ENCODE peak calls at places on chromosomes 13 and 19, in four cellular contexts. One of them, this sample, is unnamed.

GRCh38 chr19:13154241-13154778 is 4.1 kb downstream of the IER2 start:
- DNase-seq in astrocyte of the cerebellum: peak; percentile 69
- DNase-seq in heart left ventricle: peak; percentile 93
- DNase-seq in HCT116: no peak
- DNase-seq in this sample: no peak

GRCh38 chr19:10513223-10513622 is 4.0 kb downstream of the S1PR5 start:
- DNase-seq in astrocyte of the cerebellum: no peak
- DNase-seq in heart left ventricle: no peak
- DNase-seq in HCT116: no peak
- DNase-seq in this sample: no peak

GRCh38 chr13:83221813-83222241 is 660.4 kb downstream of the SLITRK1 start:
- DNase-seq in astrocyte of the cerebellum: peak; percentile 72
- DNase-seq in heart left ventricle: no peak
- DNase-seq in HCT116: no peak
- DNase-seq in this sample: peak; percentile 71

GRCh38 chr19:34480971-34481821 is at the start of gene WTIP:
- DNase-seq in astrocyte of the cerebellum: peak; percentile 76
- DNase-seq in heart left ventricle: peak; percentile 90
- DNase-seq in HCT116: peak; percentile 18
- DNase-seq in this sample: no peak

GRCh38 chr13:100214886-100215285 is 126.0 kb downstream of the PCCA start:
- DNase-seq in astrocyte of the cerebellum: no peak
- DNase-seq in heart left ventricle: no peak
- DNase-seq in HCT116: no peak
- DNase-seq in this sample: peak; percentile 45

GRCh38 chr13:85970727-85971126 is 171.5 kb upstream of the SLITRK6 start:
- DNase-seq in astrocyte of the cerebellum: no peak
- DNase-seq in heart left ventricle: no peak
- DNase-seq in HCT116: no peak
- DNase-seq in this sample: no peak

GRCh38 chr19:57334191-57334590 is 13.9 kb downstream of the ZNF543 start:
- DNase-seq in astrocyte of the cerebellum: no peak
- DNase-seq in heart left ventricle: no peak
- DNase-seq in HCT116: no peak
- DNase-seq in this sample: no peak

GRCh38 chr19:6590458-6591319 is at the start of gene CD70:
- DNase-seq in astrocyte of the cerebellum: no peak
- DNase-seq in heart left ventricle: peak; percentile 67
- DNase-seq in HCT116: no peak
- DNase-seq in this sample: no peak

GRCh38 chr19:12847159-12848139 is 9.1 kb downstream of the MAST1 start:
- DNase-seq in astrocyte of the cerebellum: peak; percentile 36
- DNase-seq in heart left ventricle: peak; percentile 91
- DNase-seq in HCT116: no peak
- DNase-seq in this sample: peak; percentile 48

GRCh38 chr13:20482275-20482761 is 43.3 kb downstream of the CRYL1 start:
- DNase-seq in astrocyte of the cerebellum: no peak
- DNase-seq in heart left ventricle: no peak
- DNase-seq in HCT116: no peak
- DNase-seq in this sample: no peak

GRCh38 chr19:8305798-8306197 is 2.4 kb downstream of the CD320 start:
- DNase-seq in astrocyte of the cerebellum: no peak
- DNase-seq in heart left ventricle: no peak
- DNase-seq in HCT116: no peak
- DNase-seq in this sample: no peak

GRCh38 chr19:13022859-13023636 is 27.8 kb downstream of the NFIX start:
- DNase-seq in astrocyte of the cerebellum: peak; percentile 91
- DNase-seq in heart left ventricle: peak; percentile 89
- DNase-seq in HCT116: no peak
- DNase-seq in this sample: peak; percentile 81

GRCh38 chr19:10111405-10111811 is at the start of gene P2RY11:
- DNase-seq in astrocyte of the cerebellum: no peak
- DNase-seq in heart left ventricle: peak; percentile 66
- DNase-seq in HCT116: no peak
- DNase-seq in this sample: no peak

GRCh38 chr19:46147791-46148288 is at the start of gene IGFL2:
- DNase-seq in astrocyte of the cerebellum: no peak
- DNase-seq in heart left ventricle: no peak
- DNase-seq in HCT116: peak; percentile 15
- DNase-seq in this sample: no peak

GRCh38 chr13:100129605-100130004 is 40.7 kb downstream of the PCCA start:
- DNase-seq in astrocyte of the cerebellum: no peak
- DNase-seq in heart left ventricle: no peak
- DNase-seq in HCT116: no peak
- DNase-seq in this sample: no peak

GRCh38 chr13:99756281-99756680 is 215.3 kb downstream of the ZIC5 start:
- DNase-seq in astrocyte of the cerebellum: no peak
- DNase-seq in heart left ventricle: no peak
- DNase-seq in HCT116: no peak
- DNase-seq in this sample: no peak

GRCh38 chr19:10718205-10719196 is 622 bp downstream of the DNM2 start:
- DNase-seq in astrocyte of the cerebellum: no peak
- DNase-seq in heart left ventricle: peak; percentile 80
- DNase-seq in HCT116: no peak
- DNase-seq in this sample: no peak

GRCh38 chr13:101465877-101466276 is 13.4 kb downstream of the ITGBL1 start:
- DNase-seq in astrocyte of the cerebellum: no peak
- DNase-seq in heart left ventricle: no peak
- DNase-seq in HCT116: no peak
- DNase-seq in this sample: no peak

GRCh38 chr19:48442116-48443035 is 3.4 kb upstream of the GRWD1 start:
- DNase-seq in astrocyte of the cerebellum: no peak
- DNase-seq in heart left ventricle: no peak
- DNase-seq in HCT116: no peak
- DNase-seq in this sample: no peak

GRCh38 chr13:38636756-38637155 is 50.1 kb upstream of the FREM2 start:
- DNase-seq in astrocyte of the cerebellum: no peak
- DNase-seq in heart left ventricle: no peak
- DNase-seq in HCT116: no peak
- DNase-seq in this sample: no peak

GRCh38 chr13:102141625-102142472 is 260.0 kb downstream of the FGF14 start:
- DNase-seq in astrocyte of the cerebellum: peak; percentile 8
- DNase-seq in heart left ventricle: no peak
- DNase-seq in HCT116: no peak
- DNase-seq in this sample: no peak

GRCh38 chr13:91187522-91187921 is 160.0 kb upstream of the MIR17HG start:
- DNase-seq in astrocyte of the cerebellum: no peak
- DNase-seq in heart left ventricle: no peak
- DNase-seq in HCT116: no peak
- DNase-seq in this sample: no peak

GRCh38 chr19:7152568-7152967 is 83.1 kb downstream of the ZNF557 start:
- DNase-seq in astrocyte of the cerebellum: no peak
- DNase-seq in heart left ventricle: no peak
- DNase-seq in HCT116: no peak
- DNase-seq in this sample: no peak

GRCh38 chr13:71644579-71644978 is 222.4 kb downstream of the DACH1 start:
- DNase-seq in astrocyte of the cerebellum: no peak
- DNase-seq in heart left ventricle: no peak
- DNase-seq in HCT116: no peak
- DNase-seq in this sample: no peak

GRCh38 chr13:48806522-48806921 is 152.8 kb downstream of the CYSLTR2 start:
- DNase-seq in astrocyte of the cerebellum: no peak
- DNase-seq in heart left ventricle: no peak
- DNase-seq in HCT116: no peak
- DNase-seq in this sample: no peak

GRCh38 chr19:4414800-4415251 is 12.4 kb downstream of the CHAF1A start:
- DNase-seq in astrocyte of the cerebellum: no peak
- DNase-seq in heart left ventricle: peak; percentile 10
- DNase-seq in HCT116: no peak
- DNase-seq in this sample: no peak

GRCh38 chr13:40275636-40276035 is 390.8 kb downstream of the FOXO1 start:
- DNase-seq in astrocyte of the cerebellum: no peak
- DNase-seq in heart left ventricle: no peak
- DNase-seq in HCT116: no peak
- DNase-seq in this sample: no peak

GRCh38 chr19:34220472-34221063 is 33.8 kb upstream of the GARRE1 start:
- DNase-seq in astrocyte of the cerebellum: no peak
- DNase-seq in heart left ventricle: no peak
- DNase-seq in HCT116: peak; percentile 64
- DNase-seq in this sample: no peak

GRCh38 chr13:76812206-76812882 is 73.9 kb downstream of the KCTD12 start:
- DNase-seq in astrocyte of the cerebellum: no peak
- DNase-seq in heart left ventricle: peak; percentile 66
- DNase-seq in HCT116: no peak
- DNase-seq in this sample: peak; percentile 90

GRCh38 chr13:91520952-91521351 is 122.5 kb downstream of the GPC5 start:
- DNase-seq in astrocyte of the cerebellum: peak; percentile 22
- DNase-seq in heart left ventricle: no peak
- DNase-seq in HCT116: no peak
- DNase-seq in this sample: no peak

GRCh38 chr19:44905437-44906160 is at the start of gene APOE:
- DNase-seq in astrocyte of the cerebellum: no peak
- DNase-seq in heart left ventricle: no peak
- DNase-seq in HCT116: no peak
- DNase-seq in this sample: no peak

GRCh38 chr19:41366089-41366488 is 2.1 kb upstream of the B9D2 start:
- DNase-seq in astrocyte of the cerebellum: no peak
- DNase-seq in heart left ventricle: no peak
- DNase-seq in HCT116: no peak
- DNase-seq in this sample: no peak

GRCh38 chr13:28451482-28452217 is 43.3 kb downstream of the FLT1 start:
- DNase-seq in astrocyte of the cerebellum: no peak
- DNase-seq in heart left ventricle: no peak
- DNase-seq in HCT116: no peak
- DNase-seq in this sample: no peak
- H3K4me3 ChIP-seq in astrocyte of the cerebellum: no peak overlapping the region
- H3K4me3 ChIP-seq in heart left ventricle: no peak overlapping the region
- H3K4me3 ChIP-seq in HCT116: no peak overlapping the region
- H3K4me3 ChIP-seq in this sample: no peak overlapping the region

GRCh38 chr19:50025022-50025793 is at the start of gene VRK3:
- DNase-seq in astrocyte of the cerebellum: peak; percentile 100
- DNase-seq in heart left ventricle: peak; percentile 99
- DNase-seq in HCT116: peak; percentile 100
- DNase-seq in this sample: peak; percentile 100
- TF ChIP-seq CTCF in astrocyte of the cerebellum: no peak
- TF ChIP-seq CTCF in heart left ventricle: peak; percentile 6
- TF ChIP-seq CTCF in HCT116: no peak
- TF ChIP-seq CTCF in this sample: no peak

GRCh38 chr19:663682-664117 is 686 bp upstream of the RNF126 start:
- DNase-seq in astrocyte of the cerebellum: no peak
- DNase-seq in heart left ventricle: peak; percentile 71
- DNase-seq in HCT116: no peak
- DNase-seq in this sample: no peak
- H3K4me3 ChIP-seq in astrocyte of the cerebellum: peak overlapping the region; percentile 43
- H3K4me3 ChIP-seq in heart left ventricle: peak overlapping the region; percentile 22
- H3K4me3 ChIP-seq in HCT116: peak overlapping the region; percentile 55
- H3K4me3 ChIP-seq in this sample: peak overlapping the region; percentile 30

GRCh38 chr13:51945149-51945548 is 66.1 kb downstream of the ATP7B start:
- DNase-seq in astrocyte of the cerebellum: no peak
- DNase-seq in heart left ventricle: no peak
- DNase-seq in HCT116: no peak
- DNase-seq in this sample: no peak
- TF ChIP-seq CTCF in astrocyte of the cerebellum: no peak
- TF ChIP-seq CTCF in heart left ventricle: no peak
- TF ChIP-seq CTCF in HCT116: no peak
- TF ChIP-seq CTCF in this sample: no peak

GRCh38 chr19:676007-676342 is 217 bp upstream of the FSTL3 start:
- DNase-seq in astrocyte of the cerebellum: no peak
- DNase-seq in heart left ventricle: no peak
- DNase-seq in HCT116: no peak
- DNase-seq in this sample: no peak

GRCh38 chr19:677201-677600 is 1.0 kb downstream of the FSTL3 start:
- DNase-seq in astrocyte of the cerebellum: peak; percentile 35
- DNase-seq in heart left ventricle: peak; percentile 88
- DNase-seq in HCT116: no peak
- DNase-seq in this sample: no peak

GRCh38 chr19:674282-675151 is 1.7 kb upstream of the FSTL3 start:
- DNase-seq in astrocyte of the cerebellum: no peak
- DNase-seq in heart left ventricle: peak; percentile 82
- DNase-seq in HCT116: no peak
- DNase-seq in this sample: no peak

GRCh38 chr19:677601-678380 is 1.6 kb downstream of the FSTL3 start:
- DNase-seq in astrocyte of the cerebellum: no peak
- DNase-seq in heart left ventricle: no peak
- DNase-seq in HCT116: no peak
- DNase-seq in this sample: no peak

DNA sequence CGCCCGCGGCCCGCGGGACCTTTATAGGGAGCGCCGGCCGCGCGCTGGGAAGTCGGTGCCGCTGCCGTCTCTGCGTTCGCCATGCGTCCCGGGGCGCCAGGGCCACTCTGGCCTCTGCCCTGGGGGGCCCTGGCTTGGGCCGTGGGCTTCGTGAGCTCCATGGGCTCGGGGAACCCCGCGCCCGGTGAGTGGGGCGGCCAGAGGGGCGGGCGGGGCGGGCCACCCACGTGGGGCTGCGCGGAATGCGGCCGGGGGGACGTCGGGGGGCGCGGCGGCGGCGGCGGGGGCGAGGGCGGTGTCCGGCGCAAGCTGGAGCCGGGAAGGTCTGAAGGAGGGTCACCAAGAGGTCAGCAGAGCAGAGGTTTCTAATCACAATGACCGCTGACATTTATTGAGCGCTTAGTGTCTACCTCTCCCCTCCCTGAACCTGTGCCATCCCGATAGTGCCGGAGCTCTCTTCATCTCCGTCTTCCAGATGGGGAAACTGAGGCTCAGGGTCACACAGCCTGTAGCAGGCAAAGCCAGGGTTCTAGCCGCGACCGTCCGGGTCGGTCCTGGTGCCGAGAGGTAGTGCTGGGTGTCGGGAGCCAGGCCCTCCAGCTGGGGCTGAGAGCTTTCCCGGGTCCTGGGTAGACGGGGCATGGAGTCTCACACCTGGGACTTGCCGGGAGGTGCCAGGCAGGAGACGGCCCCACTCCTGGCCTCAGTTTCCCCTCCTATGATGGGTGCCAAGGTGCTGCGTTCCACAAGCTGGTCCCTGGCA is at the start of gene FSTL3:
- DNase-seq in astrocyte of the cerebellum: no peak
- DNase-seq in heart left ventricle: no peak
- DNase-seq in HCT116: no peak
- DNase-seq in this sample: no peak
- H3K4me3 ChIP-seq in astrocyte of the cerebellum: peak within 1 kb of the TSS; percentile 56
- H3K4me3 ChIP-seq in heart left ventricle: peak within 1 kb of the TSS; percentile 44
- H3K4me3 ChIP-seq in HCT116: peak within 1 kb of the TSS; percentile 62
- H3K4me3 ChIP-seq in this sample: peak within 1 kb of the TSS; percentile 51

DNA sequence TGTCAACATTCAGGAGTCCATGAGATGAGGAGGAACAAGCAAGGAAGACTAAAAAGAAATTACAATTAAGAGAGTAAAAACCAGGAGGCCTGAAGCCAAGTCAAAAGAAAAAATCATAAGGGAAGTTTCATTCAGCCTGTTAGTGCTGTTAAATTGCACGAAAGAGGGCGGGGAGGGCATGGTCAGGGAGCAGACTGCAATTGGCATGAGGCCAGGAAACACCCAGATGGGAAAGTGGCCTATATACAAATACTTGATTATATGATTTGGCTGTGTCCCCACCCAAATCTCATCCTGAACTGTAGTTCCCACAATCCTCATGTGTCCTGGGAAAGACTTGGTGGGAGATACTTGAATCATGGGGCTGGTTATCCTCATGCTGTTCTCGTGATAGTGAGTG is 43.9 kb downstream of the TNFSF13B start:
- DNase-seq in astrocyte of the cerebellum: no peak
- DNase-seq in heart left ventricle: no peak
- DNase-seq in HCT116: no peak
- DNase-seq in this sample: no peak
- TF ChIP-seq CTCF in astrocyte of the cerebellum: no peak
- TF ChIP-seq CTCF in heart left ventricle: no peak
- TF ChIP-seq CTCF in HCT116: no peak
- TF ChIP-seq CTCF in this sample: no peak

This sample was measured in HFF-Myc.